ENCODE peak calls at places on chromosome 9, in four cellular contexts. One of them, this sample, is unnamed.

GRCh38 chr9:27528886-27529315 is 713 bp downstream of the MOB3B start:
- DNase-seq in GM12878: no peak
- DNase-seq in WTC11: peak; percentile 61
- DNase-seq in HepG2: no peak
- DNase-seq in this sample: peak; percentile 52

GRCh38 chr9:71285191-71285656 is 163.8 kb upstream of the TRPM3 start:
- DNase-seq in HepG2: peak; percentile 62
- DNase-seq in GM12878: no peak
- DNase-seq in WTC11: peak; percentile 24
- DNase-seq in this sample: peak; percentile 12

GRCh38 chr9:92154016-92154415 is 38.8 kb upstream of the SPTLC1 start:
- DNase-seq in HepG2: no peak
- DNase-seq in GM12878: no peak
- DNase-seq in WTC11: no peak
- DNase-seq in this sample: no peak

GRCh38 chr9:22975921-22976320 is 529.3 kb downstream of the DMRTA1 start:
- DNase-seq in WTC11: no peak
- DNase-seq in HepG2: no peak
- DNase-seq in GM12878: no peak
- DNase-seq in this sample: no peak

GRCh38 chr9:136942112-136942880 is 2.2 kb downstream of the FBXW5 start:
- DNase-seq in GM12878: no peak
- DNase-seq in HepG2: no peak
- DNase-seq in WTC11: no peak
- DNase-seq in this sample: peak; percentile 53

GRCh38 chr9:133767625-133768024 is 29.5 kb upstream of the SARDH start:
- DNase-seq in WTC11: no peak
- DNase-seq in HepG2: no peak
- DNase-seq in GM12878: no peak
- DNase-seq in this sample: no peak

GRCh38 chr9:22189471-22189870 is 180.4 kb upstream of the CDKN2B start:
- DNase-seq in GM12878: no peak
- DNase-seq in HepG2: no peak
- DNase-seq in WTC11: no peak
- DNase-seq in this sample: no peak

GRCh38 chr9:94801242-94801641 is 74.7 kb downstream of the AOPEP start:
- DNase-seq in GM12878: no peak
- DNase-seq in WTC11: no peak
- DNase-seq in HepG2: no peak
- DNase-seq in this sample: no peak

GRCh38 chr9:116706310-116707290 is 19.5 kb downstream of the TRIM32 start:
- DNase-seq in GM12878: no peak
- DNase-seq in WTC11: no peak
- DNase-seq in HepG2: no peak
- DNase-seq in this sample: no peak

GRCh38 chr9:135130266-135130976 is 43.0 kb downstream of the OLFM1 start:
- DNase-seq in HepG2: no peak
- DNase-seq in GM12878: peak; percentile 13
- DNase-seq in WTC11: no peak
- DNase-seq in this sample: peak; percentile 46

GRCh38 chr9:117375956-117376355 is 38.9 kb downstream of the ASTN2 start:
- DNase-seq in HepG2: no peak
- DNase-seq in WTC11: no peak
- DNase-seq in GM12878: no peak
- DNase-seq in this sample: no peak

GRCh38 chr9:127762111-127762676 is 16.3 kb downstream of the SH2D3C start:
- DNase-seq in WTC11: no peak
- DNase-seq in HepG2: no peak
- DNase-seq in GM12878: no peak
- DNase-seq in this sample: no peak

GRCh38 chr9:81393985-81394811 is 295.1 kb downstream of the TLE1 start:
- DNase-seq in GM12878: no peak
- DNase-seq in WTC11: no peak
- DNase-seq in HepG2: no peak
- DNase-seq in this sample: no peak

GRCh38 chr9:109329274-109330258 is 8.7 kb upstream of the EPB41L4B start:
- DNase-seq in WTC11: no peak
- DNase-seq in GM12878: no peak
- DNase-seq in HepG2: peak; percentile 27
- DNase-seq in this sample: no peak

GRCh38 chr9:88980732-88981336 is 10.4 kb upstream of the S1PR3 start:
- DNase-seq in HepG2: no peak
- DNase-seq in WTC11: no peak
- DNase-seq in GM12878: no peak
- DNase-seq in this sample: no peak

GRCh38 chr9:121962421-121962820 is 130.7 kb downstream of the TTLL11 start:
- DNase-seq in WTC11: no peak
- DNase-seq in HepG2: no peak
- DNase-seq in GM12878: no peak
- DNase-seq in this sample: no peak

GRCh38 chr9:134136117-134136996 is 475 bp downstream of the WDR5 start:
- DNase-seq in HepG2: no peak
- DNase-seq in GM12878: no peak
- DNase-seq in WTC11: peak; percentile 44
- DNase-seq in this sample: peak; percentile 66

GRCh38 chr9:104856413-104856941 is 71.5 kb downstream of the ABCA1 start:
- DNase-seq in WTC11: no peak
- DNase-seq in HepG2: peak; percentile 86
- DNase-seq in GM12878: no peak
- DNase-seq in this sample: no peak
- TF ChIP-seq CREM in WTC11: no peak
- TF ChIP-seq CREM in HepG2: no peak
- TF ChIP-seq CREM in GM12878: no peak
- TF ChIP-seq CREM in this sample: no peak

GRCh38 chr9:19473605-19474004 is 64.8 kb downstream of the ACER2 start:
- DNase-seq in WTC11: no peak
- DNase-seq in HepG2: no peak
- DNase-seq in GM12878: no peak
- DNase-seq in this sample: no peak

GRCh38 chr9:19470567-19470966 is 61.8 kb downstream of the ACER2 start:
- DNase-seq in HepG2: no peak
- DNase-seq in WTC11: no peak
- DNase-seq in GM12878: no peak
- DNase-seq in this sample: no peak

GRCh38 chr9:19466268-19466639 is 57.4 kb downstream of the ACER2 start:
- DNase-seq in HepG2: no peak
- DNase-seq in GM12878: no peak
- DNase-seq in WTC11: no peak
- DNase-seq in this sample: no peak

GRCh38 chr9:19470981-19471650 is 62.3 kb downstream of the ACER2 start:
- DNase-seq in WTC11: no peak
- DNase-seq in HepG2: no peak
- DNase-seq in GM12878: no peak
- DNase-seq in this sample: no peak

GRCh38 chr9:19471737-19472648 is 63.2 kb downstream of the ACER2 start:
- DNase-seq in GM12878: no peak
- DNase-seq in WTC11: peak; percentile 80
- DNase-seq in HepG2: peak; percentile 41
- DNase-seq in this sample: peak; percentile 60
- TF ChIP-seq CREM in GM12878: no peak
- TF ChIP-seq CREM in WTC11: no peak
- TF ChIP-seq CREM in HepG2: no peak
- TF ChIP-seq CREM in this sample: no peak

DNA sequence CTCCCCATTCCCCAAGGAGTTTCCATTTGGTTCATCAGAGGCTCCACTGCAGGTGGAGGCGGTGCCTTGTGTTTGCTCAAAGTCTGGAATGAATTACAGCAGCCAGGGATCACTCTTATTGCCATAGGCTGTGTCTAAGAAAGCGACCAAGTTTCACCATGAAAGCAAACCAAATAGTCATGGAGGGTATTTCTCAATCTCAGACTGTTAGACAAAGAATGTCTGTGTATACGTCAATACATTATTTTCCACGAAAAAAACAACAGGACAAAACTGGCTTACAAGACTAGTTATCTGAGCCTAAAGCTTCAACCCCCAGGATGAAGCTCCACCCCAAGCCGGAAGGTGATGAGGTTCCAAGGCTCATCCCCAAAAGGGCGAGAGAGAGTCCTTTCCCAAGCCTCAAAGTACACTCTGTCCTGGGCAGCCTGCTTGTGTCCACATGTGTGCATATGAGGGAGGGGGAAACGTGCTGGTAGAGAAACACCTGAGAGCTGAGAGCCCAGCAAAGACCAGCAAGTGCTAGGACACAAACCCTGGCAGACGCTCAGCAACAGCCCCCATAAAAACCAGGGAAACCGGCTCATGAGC is 4.3 kb downstream of the B4GALT1 start:
- DNase-seq in GM12878: no peak
- DNase-seq in WTC11: no peak
- DNase-seq in HepG2: peak; percentile 76
- DNase-seq in this sample: no peak
- TF ChIP-seq CREM in GM12878: no peak
- TF ChIP-seq CREM in WTC11: no peak
- TF ChIP-seq CREM in HepG2: no peak
- TF ChIP-seq CREM in this sample: no peak

DNA sequence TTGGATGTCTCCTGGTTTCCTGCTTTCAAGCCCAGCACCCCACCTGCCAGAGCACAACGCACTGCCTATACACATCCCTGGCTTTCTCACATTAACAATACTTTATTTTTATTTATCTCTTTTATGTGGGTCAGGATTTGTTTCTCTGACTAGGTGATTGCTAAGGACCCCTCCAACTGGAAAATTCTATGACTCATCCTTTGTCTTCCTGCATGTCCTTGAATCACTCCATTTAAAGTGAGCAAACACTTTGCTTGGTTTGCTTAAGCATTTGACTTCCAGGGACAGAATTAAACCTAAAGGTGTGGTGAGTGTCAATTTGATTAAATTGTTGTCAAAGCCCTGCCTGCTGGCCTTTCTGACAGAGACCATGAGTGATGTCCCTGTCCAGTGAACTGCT is 536.5 kb upstream of the BRINP1 start:
- DNase-seq in WTC11: no peak
- DNase-seq in GM12878: no peak
- DNase-seq in HepG2: peak; percentile 1
- DNase-seq in this sample: no peak
- TF ChIP-seq CREM in WTC11: no peak
- TF ChIP-seq CREM in GM12878: no peak
- TF ChIP-seq CREM in HepG2: no peak
- TF ChIP-seq CREM in this sample: no peak

GRCh38 chr9:104875320-104875719 is 52.6 kb downstream of the ABCA1 start:
- DNase-seq in WTC11: no peak
- DNase-seq in GM12878: no peak
- DNase-seq in HepG2: no peak
- DNase-seq in this sample: no peak

GRCh38 chr9:104871961-104872527 is 55.9 kb downstream of the ABCA1 start:
- DNase-seq in WTC11: no peak
- DNase-seq in GM12878: no peak
- DNase-seq in HepG2: no peak
- DNase-seq in this sample: no peak

GRCh38 chr9:104875897-104876296 is 52.1 kb downstream of the ABCA1 start:
- DNase-seq in GM12878: no peak
- DNase-seq in HepG2: no peak
- DNase-seq in WTC11: no peak
- DNase-seq in this sample: no peak

GRCh38 chr9:104876587-104876986 is 51.4 kb downstream of the ABCA1 start:
- DNase-seq in WTC11: no peak
- DNase-seq in HepG2: no peak
- DNase-seq in GM12878: no peak
- DNase-seq in this sample: no peak

GRCh38 chr9:104872959-104873850 is 54.8 kb downstream of the ABCA1 start:
- DNase-seq in HepG2: peak; percentile 80
- DNase-seq in WTC11: no peak
- DNase-seq in GM12878: no peak
- DNase-seq in this sample: no peak
- TF ChIP-seq CREM in HepG2: no peak
- TF ChIP-seq CREM in WTC11: no peak
- TF ChIP-seq CREM in GM12878: no peak
- TF ChIP-seq CREM in this sample: no peak

GRCh38 chr9:107280543-107280942 is 2.5 kb upstream of the RAD23B start:
- DNase-seq in GM12878: no peak
- DNase-seq in HepG2: no peak
- DNase-seq in WTC11: no peak
- DNase-seq in this sample: no peak
- TF ChIP-seq CREM in GM12878: no peak
- TF ChIP-seq CREM in HepG2: no peak
- TF ChIP-seq CREM in WTC11: no peak
- TF ChIP-seq CREM in this sample: no peak

GRCh38 chr9:112056986-112057385 is 118.1 kb downstream of the SUSD1 start:
- DNase-seq in HepG2: no peak
- DNase-seq in GM12878: no peak
- DNase-seq in WTC11: no peak
- DNase-seq in this sample: no peak
- TF ChIP-seq CREM in HepG2: no peak
- TF ChIP-seq CREM in GM12878: no peak
- TF ChIP-seq CREM in WTC11: no peak
- TF ChIP-seq CREM in this sample: no peak